ENCODE peak calls at places on chromosomes 12 and 14, in ten cellular contexts. J is NCI-H774; B is hippocampal formation; A is activated T-cell treated with anti-CD3 and anti-CD28 coated beads, Interleukin-2, amount 50 U/mL, for 72 hours; M is H7; Q is cardiac muscle cell; I is COR-L47; S is lower leg skin; X is A172; Z is effector memory CD8-positive, alpha-beta T cell. D is an unnamed sample.

GRCh38 chr12:115273446-115273845 is 589.5 kb upstream of the TBX3 start:
- DNase-seq in J (no peak), B (no peak), A (no peak), M (no peak), Q (no peak), I (no peak), S (no peak), X (no peak), Z (no peak), D (no peak)

GRCh38 chr12:1907652-1908611 is 10.5 kb downstream of the CACNA2D4 start:
- DNase-seq in J (peak), B (no peak), A (no peak), M (peak), Q (no peak), I (no peak), S (peak), X (no peak), Z (no peak), D (no peak)

GRCh38 chr14:94342334-94342934 is 19.3 kb upstream of the SERPINA6 start:
- DNase-seq in J (peak), B (no peak), A (peak), M (no peak), Q (peak), I (peak), S (peak), X (peak), Z (no peak), D (no peak)

GRCh38 chr12:110310754-110311153 is 29.7 kb downstream of the ATP2A2 start:
- DNase-seq in J (no peak), B (no peak), A (no peak), M (no peak), Q (no peak), I (no peak), S (no peak), X (no peak), Z (no peak), D (no peak)

GRCh38 chr14:89190779-89191513 is 226.1 kb downstream of the FOXN3 start:
- DNase-seq in J (peak), B (peak), A (no peak), M (no peak), Q (no peak), I (peak), S (no peak), X (no peak), Z (no peak), D (peak)

GRCh38 chr12:52391618-52392002 is 6.2 kb upstream of the KRT84 start:
- DNase-seq in J (peak), B (peak), A (no peak), M (no peak), Q (peak), I (peak), S (no peak), X (peak), Z (no peak), D (peak)

GRCh38 chr14:61609143-61609851 is 86.0 kb upstream of the HIF1A start:
- DNase-seq in J (peak), B (peak), A (no peak), M (peak), Q (peak), I (peak), S (no peak), X (no peak), Z (no peak), D (peak)

GRCh38 chr14:22551597-22551982 is 37.4 kb downstream of the DAD1 start:
- DNase-seq in J (no peak), B (peak), A (no peak), M (no peak), Q (no peak), I (no peak), S (no peak), X (no peak), Z (no peak), D (no peak)

GRCh38 chr12:117408161-117408791 is 46.9 kb upstream of the NOS1 start:
- DNase-seq in J (no peak), B (peak), A (no peak), M (peak), Q (peak), I (no peak), S (no peak), X (peak), Z (no peak), D (peak)

GRCh38 chr14:93857500-93857899 is 69.2 kb upstream of the PRIMA1 start:
- DNase-seq in J (no peak), B (no peak), A (no peak), M (peak), Q (no peak), I (peak), S (no peak), X (no peak), Z (no peak), D (no peak)

GRCh38 chr14:94542111-94542810 is 19.0 kb upstream of the SERPINA4 start:
- DNase-seq in J (no peak), B (no peak), A (no peak), M (no peak), Q (peak), I (no peak), S (peak), X (peak), Z (no peak), D (no peak)

GRCh38 chr12:116153983-116154382 is 123.5 kb downstream of the MED13L start:
- DNase-seq in J (no peak), B (no peak), A (no peak), M (no peak), Q (no peak), I (no peak), S (no peak), X (no peak), Z (no peak), D (peak)

GRCh38 chr14:80587096-80587724 is 354.3 kb downstream of the CEP128 start:
- DNase-seq in J (no peak), B (peak), A (peak), M (no peak), Q (peak), I (peak), S (no peak), X (peak), Z (no peak), D (peak)

GRCh38 chr14:63596998-63597658 is 44.5 kb downstream of the WDR89 start:
- DNase-seq in J (no peak), B (no peak), A (no peak), M (no peak), Q (no peak), I (no peak), S (no peak), X (no peak), Z (no peak), D (no peak)

GRCh38 chr14:25003537-25003936 is 46.4 kb downstream of the STXBP6 start:
- DNase-seq in J (no peak), B (no peak), A (no peak), M (no peak), Q (peak), I (no peak), S (no peak), X (no peak), Z (no peak), D (no peak)

D was measured in midbrain.